ENCODE peak calls at places on chromosomes 13 and 19, in seven cellular contexts. U, E, F, M, A, P and L are unnamed samples.

GRCh38 chr19:45123440-45123850 is 30.5 kb downstream of the PPP1R37 start:
- DNase-seq in U (peak), E (peak), F (no peak), M (no peak), A (no peak), P (no peak), L (no peak)

GRCh38 chr19:13959962-13960862 is 7.9 kb downstream of the DCAF15 start:
- DNase-seq in U (no peak), E (no peak), F (no peak), M (no peak), A (no peak), P (no peak), L (no peak)

GRCh38 chr19:20365146-20365545 is 198.1 kb downstream of the ZNF486 start:
- DNase-seq in U (no peak), E (no peak), F (no peak), M (no peak), A (no peak), P (no peak), L (no peak)

GRCh38 chr19:50628146-50628545 is 11.5 kb downstream of the SYT3 start:
- DNase-seq in U (no peak), E (no peak), F (no peak), M (peak), A (no peak), P (no peak), L (no peak)

GRCh38 chr19:29371766-29372415 is 153.9 kb upstream of the VSTM2B start:
- DNase-seq in U (no peak), E (no peak), F (no peak), M (peak), A (no peak), P (no peak), L (no peak)

GRCh38 chr19:35978832-35979365 is 16.1 kb upstream of the SDHAF1 start:
- DNase-seq in U (no peak), E (no peak), F (no peak), M (no peak), A (no peak), P (no peak), L (no peak)

GRCh38 chr19:6058411-6059201 is 51.7 kb downstream of the RFX2 start:
- DNase-seq in U (no peak), E (peak), F (no peak), M (no peak), A (peak), P (no peak), L (no peak)

GRCh38 chr13:79741006-79741405 is 260.1 kb downstream of the NDFIP2 start:
- DNase-seq in U (no peak), E (no peak), F (no peak), M (no peak), A (no peak), P (no peak), L (no peak)

GRCh38 chr19:14022469-14022868 is 5.5 kb upstream of the RLN3 start:
- DNase-seq in U (no peak), E (peak), F (no peak), M (no peak), A (no peak), P (no peak), L (no peak)

GRCh38 chr19:50488795-50489194 is 12.1 kb upstream of the GARIN5A start:
- DNase-seq in U (no peak), E (no peak), F (no peak), M (peak), A (no peak), P (no peak), L (no peak)

GRCh38 chr13:42970824-42971669 is 21.0 kb downstream of the EPSTI1 start:
- DNase-seq in U (peak), E (no peak), F (peak), M (no peak), A (peak), P (no peak), L (no peak)

GRCh38 chr19:49950590-49950948 is 10.4 kb downstream of the SIGLEC11 start:
- DNase-seq in U (no peak), E (no peak), F (no peak), M (peak), A (no peak), P (no peak), L (no peak)

GRCh38 chr19:5951338-5951861 is 26.5 kb downstream of the RANBP3 start:
- DNase-seq in U (peak), E (no peak), F (no peak), M (peak), A (no peak), P (no peak), L (no peak)

GRCh38 chr13:94710081-94710809 is 2.1 kb downstream of the SOX21 start:
- DNase-seq in U (no peak), E (no peak), F (no peak), M (no peak), A (no peak), P (no peak), L (no peak)

GRCh38 chr13:80840313-80840976 is 499.5 kb upstream of the SPRY2 start:
- DNase-seq in U (no peak), E (no peak), F (no peak), M (no peak), A (no peak), P (no peak), L (no peak)

GRCh38 chr13:40102854-40103253 is 447.4 kb downstream of the COG6 start:
- DNase-seq in U (peak), E (no peak), F (peak), M (no peak), A (no peak), P (no peak), L (no peak)

GRCh38 chr19:18669883-18670282 is 13.6 kb upstream of the CRTC1 start:
- DNase-seq in U (no peak), E (no peak), F (no peak), M (no peak), A (no peak), P (no peak), L (no peak)

GRCh38 chr13:23965346-23965745 is 68.0 kb upstream of the C1QTNF9B start:
- DNase-seq in U (no peak), E (no peak), F (no peak), M (no peak), A (no peak), P (no peak), L (no peak)

GRCh38 chr13:90305796-90306195 is 1041.7 kb upstream of the MIR17HG start:
- DNase-seq in U (no peak), E (no peak), F (no peak), M (no peak), A (no peak), P (no peak), L (no peak)

GRCh38 chr13:96179309-96179708 is 89.4 kb downstream of the HS6ST3 start:
- DNase-seq in U (no peak), E (no peak), F (no peak), M (no peak), A (no peak), P (no peak), L (no peak)

GRCh38 chr13:96178759-96179158 is 88.9 kb downstream of the HS6ST3 start:
- DNase-seq in U (no peak), E (no peak), F (no peak), M (no peak), A (no peak), P (no peak), L (no peak)

GRCh38 chr13:96181886-96182285 is 92.0 kb downstream of the HS6ST3 start:
- DNase-seq in U (no peak), E (no peak), F (no peak), M (no peak), A (no peak), P (no peak), L (no peak)
- TF ChIP-seq POLR2AphosphoS5 in U (no peak), E (no peak), F (no peak), M (no peak), A (peak), P (no peak), L (no peak)

GRCh38 chr19:3785938-3786824 is at the start of gene MATK:
- DNase-seq in U (no peak), E (no peak), F (no peak), M (peak), A (no peak), P (no peak), L (no peak)
- TF ChIP-seq POLR2A in U (no peak), E (no peak), F (no peak), M (no peak), A (no peak), P (no peak), L (no peak)

GRCh38 chr19:9789066-9789465 is 20.5 kb upstream of the ZNF846 start:
- DNase-seq in U (no peak), E (no peak), F (no peak), M (no peak), A (no peak), P (no peak), L (no peak)

GRCh38 chr19:9792191-9793050 is 23.9 kb upstream of the ZNF846 start:
- DNase-seq in U (peak), E (peak), F (no peak), M (peak), A (peak), P (peak), L (peak)

GRCh38 chr19:9793051-9793591 is 24.6 kb upstream of the ZNF846 start:
- DNase-seq in U (peak), E (peak), F (no peak), M (no peak), A (peak), P (no peak), L (no peak)

GRCh38 chr19:9796113-9796773 is 22.6 kb downstream of the FBXL12 start:
- DNase-seq in U (peak), E (peak), F (peak), M (peak), A (peak), P (peak), L (no peak)

GRCh38 chr19:9791552-9792181 is 23.1 kb upstream of the ZNF846 start:
- DNase-seq in U (peak), E (peak), F (no peak), M (peak), A (peak), P (peak), L (peak)
- TF ChIP-seq POLR2AphosphoS5 in U (no peak), E (no peak), F (no peak), M (no peak), A (peak), P (peak), L (no peak)

GRCh38 chr19:38384209-38385027 is 3.4 kb downstream of the GGN start:
- DNase-seq in U (no peak), E (no peak), F (no peak), M (no peak), A (no peak), P (no peak), L (no peak)
- TF ChIP-seq POLR2A in U (no peak), E (no peak), F (no peak), M (no peak), A (no peak), P (no peak), L (no peak)

DNA sequence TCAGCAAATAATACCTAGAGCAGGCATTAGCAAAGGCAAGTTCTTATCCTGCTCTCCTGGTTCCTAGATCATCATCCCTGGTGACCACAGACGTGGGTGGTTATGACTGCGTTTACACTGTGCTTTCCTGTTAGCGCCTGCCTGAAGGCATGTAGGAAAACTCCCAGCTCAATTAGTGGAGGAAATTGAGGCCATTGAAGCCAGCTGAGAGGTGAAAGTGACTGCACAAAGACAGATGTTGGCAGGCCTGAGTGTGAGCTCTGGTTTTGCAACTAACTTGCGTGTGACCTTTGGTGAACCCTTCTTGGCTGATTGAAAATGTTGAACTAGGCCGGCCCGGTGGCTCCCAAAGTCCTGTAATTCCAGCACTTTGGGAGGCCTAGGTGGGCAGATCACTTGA is 17.5 kb upstream of the NWD1 start:
- DNase-seq in U (no peak), E (peak), F (no peak), M (no peak), A (no peak), P (no peak), L (no peak)
- TF ChIP-seq POLR2AphosphoS5 in U (no peak), E (peak), F (no peak), M (no peak), A (no peak), P (no peak), L (no peak)

GRCh38 chr13:99359493-99359892 is 52.3 kb upstream of the GPR183 start:
- DNase-seq in U (no peak), E (no peak), F (no peak), M (no peak), A (no peak), P (no peak), L (no peak)

GRCh38 chr13:99355267-99356215 is 48.3 kb upstream of the GPR183 start:
- DNase-seq in U (no peak), E (no peak), F (no peak), M (no peak), A (no peak), P (no peak), L (no peak)

GRCh38 chr13:99357920-99358319 is 50.7 kb upstream of the GPR183 start:
- DNase-seq in U (no peak), E (no peak), F (no peak), M (no peak), A (no peak), P (no peak), L (no peak)

GRCh38 chr13:99356216-99357089 is 49.3 kb upstream of the GPR183 start:
- DNase-seq in U (no peak), E (no peak), F (no peak), M (peak), A (peak), P (no peak), L (peak)

GRCh38 chr13:99357149-99357596 is 50.0 kb upstream of the GPR183 start:
- DNase-seq in U (no peak), E (no peak), F (no peak), M (no peak), A (no peak), P (no peak), L (no peak)
- TF ChIP-seq POLR2A in U (no peak), E (no peak), F (no peak), M (no peak), A (no peak), P (no peak), L (no peak)

DNA sequence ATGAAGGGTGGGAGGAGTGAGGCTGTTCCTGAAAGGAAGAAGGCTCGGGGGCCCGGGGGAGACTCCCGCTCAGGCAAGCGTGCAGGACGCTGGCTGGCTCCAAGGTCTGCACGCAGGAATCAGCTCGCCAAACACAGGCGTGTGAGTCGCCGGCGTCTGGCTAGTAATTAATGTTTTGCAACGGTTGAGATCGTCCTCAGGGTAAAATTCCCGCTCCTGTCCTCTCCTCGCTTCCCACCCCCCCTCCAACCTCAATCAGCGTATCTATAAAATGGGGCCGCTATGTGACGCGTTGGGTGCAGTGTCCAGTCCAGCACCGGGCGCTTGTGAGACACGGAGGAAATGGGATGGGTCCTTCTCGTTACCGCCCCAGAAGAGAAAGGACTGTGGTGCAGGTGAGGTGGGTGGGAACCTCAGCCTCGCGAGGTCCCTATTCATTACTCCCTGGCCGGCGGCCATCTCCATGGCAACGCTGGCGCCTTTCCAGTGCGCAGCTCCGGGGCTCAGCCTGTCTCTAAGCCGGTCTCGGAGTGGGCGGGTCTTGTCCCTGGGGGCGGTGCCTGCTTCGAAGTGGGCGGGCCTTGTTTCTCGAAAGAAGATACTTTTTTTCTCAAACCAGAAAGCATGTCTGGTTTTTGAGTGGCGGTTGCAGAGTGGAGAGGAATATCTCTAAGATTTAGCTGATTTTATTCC is 6.5 kb upstream of the ZNF579 start:
- DNase-seq in U (peak), E (peak), F (peak), M (peak), A (peak), P (peak), L (peak)
- TF ChIP-seq POLR2AphosphoS5 in U (peak), E (peak), F (peak), M (peak), A (no peak), P (no peak), L (no peak)

DNA sequence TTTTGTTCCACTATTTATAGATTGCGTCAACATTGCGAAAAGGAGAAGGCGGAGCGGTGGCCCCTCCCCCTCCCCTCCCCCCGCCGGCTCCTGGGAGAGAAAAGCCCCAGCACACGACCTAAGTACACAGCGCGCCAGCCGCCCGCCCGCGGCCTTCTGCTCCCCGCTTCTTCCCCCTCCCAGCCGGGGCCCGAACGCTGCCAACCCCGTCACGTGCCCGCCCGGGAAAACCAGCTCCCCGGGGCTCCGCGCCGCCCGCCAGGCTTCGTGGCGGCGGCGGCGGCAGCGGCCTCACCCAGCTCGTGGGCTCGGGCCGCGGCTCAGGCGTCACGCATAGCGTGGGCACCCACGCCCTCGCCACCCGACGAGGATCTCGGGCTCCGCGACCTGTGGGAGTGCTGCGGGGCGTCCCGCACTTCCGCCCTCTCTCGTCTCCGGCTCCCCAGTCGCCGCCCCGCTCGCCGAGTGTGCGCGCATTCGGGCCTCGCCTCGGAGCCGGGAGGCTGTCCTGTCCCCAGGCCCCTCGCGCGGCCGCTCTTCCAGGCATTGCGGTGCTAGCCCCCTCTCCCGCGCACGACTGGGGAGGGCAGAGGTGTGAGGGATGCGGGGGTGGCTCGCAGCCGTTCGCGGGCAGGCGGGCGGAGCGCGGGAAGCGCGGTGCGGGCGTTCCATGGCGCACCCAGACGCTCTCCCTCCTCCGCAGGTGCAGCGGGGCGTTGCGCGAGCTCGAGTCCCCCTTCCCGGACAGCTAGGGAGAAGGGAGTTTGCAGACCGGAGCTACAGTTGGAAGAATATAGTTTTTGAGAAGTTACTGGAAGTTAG is 110.5 kb downstream of the KCNRG start:
- DNase-seq in U (peak), E (peak), F (peak), M (peak), A (peak), P (no peak), L (no peak)
- TF ChIP-seq POLR2A in U (no peak), E (peak), F (peak), M (no peak), A (peak), P (no peak), L (no peak)

DNA sequence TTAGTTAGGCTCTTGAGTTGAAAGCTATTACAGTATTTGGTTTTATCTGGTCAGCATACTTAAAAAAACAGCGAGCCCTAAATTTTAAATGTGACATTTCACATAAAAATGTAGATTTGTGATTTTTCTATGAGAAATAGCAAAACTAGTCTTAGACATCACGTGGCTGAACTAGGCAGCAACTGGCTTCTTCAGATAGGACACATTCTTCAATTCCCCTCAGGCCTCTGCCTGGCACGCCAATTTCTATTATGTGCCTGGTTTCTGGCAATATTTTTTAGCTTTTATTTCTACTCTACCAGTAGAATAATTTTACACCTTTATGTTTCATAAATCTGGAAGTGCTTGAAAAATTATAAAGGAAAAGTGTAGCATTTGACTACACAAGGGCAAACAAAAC is 433.7 kb downstream of the DIAPH3 start:
- DNase-seq in U (no peak), E (no peak), F (no peak), M (no peak), A (no peak), P (no peak), L (no peak)
- TF ChIP-seq POLR2AphosphoS5 in U (no peak), E (no peak), F (no peak), M (no peak), A (no peak), P (no peak), L (no peak)